ENCODE peak calls at places on chromosome 7, in four cellular contexts. E is neuronal stem cell; L is stimulated activated CD8-positive, alpha-beta memory T cell treated with anti-CD3 and anti-CD28 coated beads, Interleukin-15, amount 100 ng/mL, for 24 hours; W is left ventricle myocardium superior. B is an unnamed sample.

GRCh38 chr7:137968890-137969289 is 33.0 kb downstream of the CREB3L2 start:
- DNase-seq in E (no peak), L (no peak), W (no peak), B (no peak)

GRCh38 chr7:106065560-106066500 is 46.3 kb downstream of the SYPL1 start:
- DNase-seq in E (no peak), L (no peak), W (no peak), B (no peak)

GRCh38 chr7:1053002-1053411 is 8.7 kb downstream of the GPR146 start:
- DNase-seq in E (no peak), L (no peak), W (peak; percentile 60), B (no peak)

GRCh38 chr7:28354601-28355062 is 57.7 kb upstream of the CREB5 start:
- DNase-seq in E (no peak), L (no peak), W (no peak), B (no peak)

GRCh38 chr7:28708458-28708951 is 249.6 kb downstream of the TRIL start:
- DNase-seq in E (no peak), L (no peak), W (no peak), B (no peak)

GRCh38 chr7:36765605-36766004 is 41.3 kb upstream of the AOAH start:
- DNase-seq in E (no peak), L (no peak), W (no peak), B (no peak)

GRCh38 chr7:125033506-125033905 is 103.9 kb upstream of the POT1 start:
- DNase-seq in E (no peak), L (no peak), W (no peak), B (no peak)

GRCh38 chr7:122217125-122217524 is 73.1 kb upstream of the AASS start:
- DNase-seq in E (no peak), L (no peak), W (no peak), B (no peak)

GRCh38 chr7:75732764-75733630 is 5.7 kb downstream of the HIP1 start:
- DNase-seq in E (no peak), L (no peak), W (no peak), B (no peak)

GRCh38 chr7:95045236-95045923 is 138.0 kb downstream of the PPP1R9A start:
- DNase-seq in E (no peak), L (no peak), W (no peak), B (no peak)

GRCh38 chr7:113774182-113774807 is 144.5 kb downstream of the PPP1R3A start:
- DNase-seq in E (no peak), L (no peak), W (no peak), B (peak; percentile 52)

GRCh38 chr7:144388950-144389349 is 14.5 kb downstream of the NOBOX start:
- DNase-seq in E (no peak), L (no peak), W (no peak), B (no peak)

B was measured in glomerular endothelial cell.